ENCODE peak calls at places on chromosomes 11 and 22, in five cellular contexts. X is A549, U is GM23338, Z is GM12878, M is HepG2. D is an unnamed sample.

GRCh38 chr11:131859811-131860210 is 489.4 kb downstream of the NTM start:
- DNase-seq in M (no peak), Z (no peak), U (no peak), X (no peak), D (no peak)

GRCh38 chr22:17172172-17172833 is 13.2 kb upstream of the HDHD5 start:
- DNase-seq in M (no peak), U (peak), X (no peak), Z (no peak), D (no peak)

GRCh38 chr11:43789700-43790443 is 90.8 kb upstream of the ALKBH3 start:
- DNase-seq in X (no peak), U (no peak), Z (no peak), M (no peak), D (no peak)

GRCh38 chr11:73757598-73757997 is 3.3 kb downstream of the RAB6A start:
- DNase-seq in U (no peak), M (peak), X (no peak), Z (no peak), D (no peak)

GRCh38 chr11:1153951-1154487 is 3.7 kb upstream of the MUC5AC start:
- DNase-seq in Z (no peak), U (no peak), X (peak), M (peak), D (peak)

GRCh38 chr22:29106839-29107238 is 34.0 kb downstream of the KREMEN1 start:
- DNase-seq in M (no peak), X (no peak), Z (no peak), U (no peak), D (no peak)

GRCh38 chr11:16239130-16240105 is 116.9 kb downstream of the SOX6 start:
- DNase-seq in Z (no peak), M (no peak), X (no peak), U (no peak), D (no peak)

GRCh38 chr11:8613036-8613435 is 19.0 kb upstream of the STK33 start:
- DNase-seq in Z (no peak), M (no peak), U (no peak), X (no peak), D (no peak)

GRCh38 chr11:12143461-12144258 is 33.3 kb downstream of the MICAL2 start:
- DNase-seq in M (peak), U (no peak), Z (no peak), X (no peak), D (no peak)

GRCh38 chr22:23090079-23090835 is 19.9 kb downstream of the GNAZ start:
- DNase-seq in M (no peak), X (no peak), U (no peak), Z (no peak), D (peak)

GRCh38 chr11:1920909-1921575 is 1.5 kb downstream of the TNNT3 start:
- DNase-seq in U (no peak), X (no peak), M (no peak), Z (no peak), D (no peak)

GRCh38 chr11:119106564-119107537 is at the start of gene C2CD2L:
- DNase-seq in Z (peak), U (peak), X (peak), M (peak), D (peak)

GRCh38 chr22:42887523-42888507 is 30.7 kb upstream of the ARFGAP3 start:
- DNase-seq in M (no peak), Z (no peak), X (no peak), U (no peak), D (no peak)

GRCh38 chr11:119484741-119485605 is 62.0 kb upstream of the THY1 start:
- DNase-seq in X (no peak), M (no peak), U (peak), Z (no peak), D (no peak)

GRCh38 chr11:71420455-71421241 is 27.5 kb downstream of the DHCR7 start:
- DNase-seq in X (peak), U (peak), Z (peak), M (peak), D (peak)

GRCh38 chr11:64771861-64772260 is 6.5 kb downstream of the SF1 start:
- DNase-seq in M (no peak), Z (no peak), U (no peak), X (no peak), D (no peak)

GRCh38 chr11:103961010-103961409 is 75.4 kb upstream of the DDI1 start:
- DNase-seq in M (no peak), X (peak), Z (no peak), U (no peak), D (no peak)

GRCh38 chr11:130781906-130782305 is 134.4 kb downstream of the SNX19 start:
- DNase-seq in U (no peak), X (peak), Z (no peak), M (no peak), D (no peak)

GRCh38 chr11:47392546-47393162 is 14.3 kb upstream of the SPI1 start:
- DNase-seq in X (no peak), U (no peak), Z (no peak), M (no peak), D (peak)

GRCh38 chr11:27217948-27218410 is 145.0 kb downstream of the CCDC34 start:
- DNase-seq in M (no peak), Z (no peak), U (no peak), X (no peak), D (no peak)

GRCh38 chr11:1839924-1840779 is 1.4 kb downstream of the TNNI2 start:
- DNase-seq in X (no peak), M (no peak), U (no peak), Z (no peak), D (no peak)

GRCh38 chr11:33533668-33534067 is 167.0 kb downstream of the C11orf91 start:
- DNase-seq in Z (no peak), M (peak), X (no peak), U (no peak), D (no peak)

GRCh38 chr22:22700631-22701030 is 56.2 kb downstream of the GGTLC2 start:
- DNase-seq in U (no peak), Z (no peak), X (no peak), M (no peak), D (no peak)

GRCh38 chr11:61897387-61898246 is 6.3 kb upstream of the FADS3 start:
- DNase-seq in M (peak), U (peak), X (peak), Z (no peak), D (peak)

GRCh38 chr11:74581954-74582547 is 10.3 kb upstream of the POLD3 start:
- DNase-seq in M (no peak), Z (no peak), U (no peak), X (no peak), D (peak)

GRCh38 chr22:41092847-41093371 is 517 bp downstream of the EP300 start:
- DNase-seq in U (peak), M (peak), X (peak), Z (no peak), D (peak)
- TF ChIP-seq JUNB in U (no peak), M (no peak), X (no peak), Z (no peak), D (no peak)

GRCh38 chr22:20776624-20777405 is 2.9 kb downstream of the SERPIND1 start:
- DNase-seq in Z (no peak), M (peak), X (no peak), U (no peak), D (no peak)

GRCh38 chr22:20774882-20775281 is 969 bp downstream of the SERPIND1 start:
- DNase-seq in Z (no peak), M (no peak), X (no peak), U (no peak), D (no peak)

GRCh38 chr22:20773793-20774212 is at the start of gene SERPIND1:
- DNase-seq in Z (no peak), X (no peak), M (peak), U (no peak), D (no peak)

GRCh38 chr22:20775342-20775895 is 1.5 kb downstream of the SERPIND1 start:
- DNase-seq in Z (no peak), M (no peak), X (no peak), U (no peak), D (no peak)

GRCh38 chr22:20771918-20772625 is 1.8 kb upstream of the SERPIND1 start:
- DNase-seq in X (no peak), U (peak), Z (no peak), M (peak), D (no peak)
- TF ChIP-seq JUNB in X (no peak), U (no peak), Z (no peak), M (no peak), D (no peak)

GRCh38 chr11:46281374-46281831 is 3.9 kb downstream of the CREB3L1 start:
- DNase-seq in Z (no peak), X (no peak), U (peak), M (no peak), D (peak)

GRCh38 chr11:46285594-46286033 is 8.2 kb downstream of the CREB3L1 start:
- DNase-seq in U (peak), M (no peak), Z (no peak), X (no peak), D (no peak)

GRCh38 chr11:46288451-46288850 is 11.0 kb downstream of the CREB3L1 start:
- DNase-seq in U (no peak), X (no peak), M (no peak), Z (no peak), D (no peak)

GRCh38 chr11:46286789-46287188 is 9.3 kb downstream of the CREB3L1 start:
- DNase-seq in X (no peak), U (no peak), M (no peak), Z (no peak), D (no peak)

DNA sequence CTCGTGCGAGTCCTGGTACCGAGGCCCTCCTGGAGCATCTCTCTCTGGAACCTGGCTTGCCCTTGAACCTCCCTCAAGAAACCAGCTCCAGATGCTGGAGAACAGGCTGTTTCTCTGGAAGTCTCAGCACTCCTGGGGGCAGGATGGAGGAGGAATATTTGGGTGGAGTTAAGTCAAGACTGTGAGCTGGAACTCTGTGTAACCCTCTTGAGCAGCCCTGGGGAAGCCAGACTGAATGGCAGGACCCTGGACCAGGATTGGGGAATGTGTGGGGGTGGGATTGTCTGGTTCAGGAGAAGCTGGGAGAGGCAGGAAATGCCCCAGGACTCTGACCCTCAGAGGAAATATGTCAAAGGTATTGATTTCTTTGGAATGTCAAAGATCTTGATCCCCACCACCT is 7.7 kb downstream of the CREB3L1 start:
- DNase-seq in X (no peak), U (no peak), M (no peak), Z (no peak), D (no peak)
- TF ChIP-seq JUNB in X (no peak), U (no peak), M (no peak), Z (no peak), D (no peak)

GRCh38 chr11:30786392-30787120 is 200.4 kb upstream of the MPPED2 start:
- DNase-seq in M (peak), U (no peak), X (no peak), Z (no peak), D (no peak)
- TF ChIP-seq JUNB in M (no peak), U (no peak), X (no peak), Z (no peak), D (no peak)